ENCODE peak calls at places on chromosomes 4 and X, in five cellular contexts. P, G, T, M and J are unnamed samples.

GRCh38 chrX:68822641-68823410 is 6.0 kb upstream of the EFNB1 start:
- ATAC-seq in M (peak), G (peak), P (peak), T (peak), J (peak)

GRCh38 chrX:49257846-49258748 is 6.4 kb downstream of the FOXP3 start:
- ATAC-seq in T (no peak), P (no peak), G (no peak), M (no peak), J (no peak)

GRCh38 chr4:104616401-104616820 is 121.7 kb upstream of the CXXC4 start:
- ATAC-seq in M (no peak), P (no peak), G (no peak), T (no peak), J (peak)

GRCh38 chr4:23392860-23393458 is 496.9 kb downstream of the PPARGC1A start:
- ATAC-seq in M (no peak), P (no peak), G (no peak), T (peak), J (peak)

GRCh38 chrX:2934715-2935363 is 5.7 kb upstream of the ARSD start:
- ATAC-seq in G (no peak), P (no peak), M (peak), T (no peak), J (no peak)

GRCh38 chr4:2166253-2166652 is 75.7 kb downstream of the HAUS3 start:
- ATAC-seq in P (no peak), M (no peak), G (no peak), T (no peak), J (no peak)

GRCh38 chr4:184168406-184169019 is 49.2 kb downstream of the ENPP6 start:
- ATAC-seq in G (peak), T (peak), M (peak), P (peak), J (peak)

GRCh38 chr4:82097504-82097903 is 276.3 kb downstream of the HNRNPD start:
- ATAC-seq in G (no peak), T (no peak), P (no peak), M (peak), J (no peak)

GRCh38 chrX:48488034-48488433 is 12.0 kb downstream of the FTSJ1 start:
- ATAC-seq in M (no peak), T (no peak), P (peak), G (no peak), J (no peak)

GRCh38 chrX:47200385-47201150 is 6.9 kb downstream of the UBA1 start:
- ATAC-seq in G (peak), P (peak), M (no peak), T (peak), J (peak)

GRCh38 chr4:75924309-75924708 is 16.5 kb downstream of the NAAA start:
- ATAC-seq in T (no peak), P (no peak), G (no peak), M (no peak), J (no peak)

GRCh38 chr4:107974523-107974922 is 15.2 kb upstream of the HADH start:
- ATAC-seq in P (no peak), M (no peak), T (no peak), G (no peak), J (no peak)

GRCh38 chr4:184386271-184386781 is 88.0 kb downstream of the IRF2 start:
- ATAC-seq in P (no peak), G (no peak), M (peak), T (no peak), J (no peak)

GRCh38 chr4:40427138-40427537 is 92.0 kb downstream of the CHRNA9 start:
- ATAC-seq in M (no peak), G (no peak), T (no peak), P (no peak), J (no peak)

GRCh38 chr4:80322716-80323115 is 12.8 kb upstream of the CFAP299 start:
- ATAC-seq in M (peak), P (peak), G (no peak), T (no peak), J (no peak)

GRCh38 chrX:56248492-56248891 is 16.3 kb downstream of the KLF8 start:
- ATAC-seq in G (peak), T (peak), M (peak), P (peak), J (peak)

GRCh38 chr4:73662709-73663546 is 42.7 kb upstream of the RASSF6 start:
- ATAC-seq in G (peak), T (peak), P (peak), M (peak), J (no peak)

GRCh38 chr4:88144048-88144447 is 14.4 kb downstream of the ABCG2 start:
- ATAC-seq in P (peak), T (no peak), G (no peak), M (no peak), J (no peak)

GRCh38 chr4:68368566-68369473 is 18.9 kb upstream of the YTHDC1 start:
- ATAC-seq in M (no peak), T (no peak), P (peak), G (no peak), J (no peak)

GRCh38 chr4:7540216-7540615 is 105.5 kb upstream of the PSAPL1 start:
- ATAC-seq in M (no peak), P (peak), G (peak), T (no peak), J (no peak)

GRCh38 chr4:77156533-77156911 is 485 bp upstream of the CCNG2 start:
- ATAC-seq in P (peak), M (peak), T (peak), G (peak), J (peak)
- TF ChIP-seq POLR2AphosphoS5 in P (peak), M (no peak), T (no peak), G (peak), J (no peak)

GRCh38 chr4:164012396-164013027 is 518.0 kb downstream of the TMA16 start:
- ATAC-seq in M (no peak), T (peak), P (peak), G (peak), J (no peak)
- TF ChIP-seq CTCF in M (no peak), T (no peak), P (peak), G (peak), J (no peak)

DNA sequence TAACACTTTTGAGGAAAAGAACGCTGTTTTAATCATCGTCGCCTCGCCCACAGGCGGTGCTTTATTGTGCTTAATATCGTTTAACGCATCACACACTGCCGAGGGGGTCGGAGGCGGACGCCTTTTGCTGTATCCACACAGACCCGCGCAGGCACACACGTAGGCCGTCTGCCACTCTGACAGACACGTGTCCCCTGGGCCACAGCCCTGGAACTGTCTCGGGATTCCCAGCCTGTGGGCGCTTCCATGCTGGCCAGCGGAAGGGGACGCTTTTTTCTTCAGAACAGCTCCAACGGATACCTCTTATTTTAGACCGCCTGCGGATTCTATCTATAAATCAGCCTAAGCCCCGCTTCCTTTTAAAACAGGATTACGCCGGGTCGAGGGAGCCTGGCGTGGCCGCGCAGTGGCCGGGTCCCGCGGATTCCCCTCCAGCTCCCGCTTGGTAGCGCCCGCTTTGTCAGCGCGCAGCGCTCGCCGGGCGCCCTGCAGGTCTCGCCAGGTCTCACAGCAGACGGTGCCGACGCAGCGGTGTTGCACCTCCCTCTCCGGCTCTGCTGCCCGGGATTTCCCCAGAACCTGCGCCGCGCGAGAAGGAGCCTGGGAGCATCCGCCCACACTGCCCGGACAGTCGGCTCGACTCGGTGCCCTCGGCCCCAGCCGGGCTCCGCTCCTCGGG is at the start of gene NOCT:
- ATAC-seq in G (peak), T (peak), M (peak), P (peak), J (peak)
- TF ChIP-seq POLR2A in G (peak), T (peak), M (peak), P (peak), J (peak)

GRCh38 chrX:65745992-65746391 is 78.5 kb downstream of the MSN start:
- ATAC-seq in T (no peak), M (peak), P (no peak), G (no peak), J (no peak)
- TF ChIP-seq POLR2AphosphoS5 in T (no peak), M (no peak), P (no peak), G (no peak), J (no peak)

DNA sequence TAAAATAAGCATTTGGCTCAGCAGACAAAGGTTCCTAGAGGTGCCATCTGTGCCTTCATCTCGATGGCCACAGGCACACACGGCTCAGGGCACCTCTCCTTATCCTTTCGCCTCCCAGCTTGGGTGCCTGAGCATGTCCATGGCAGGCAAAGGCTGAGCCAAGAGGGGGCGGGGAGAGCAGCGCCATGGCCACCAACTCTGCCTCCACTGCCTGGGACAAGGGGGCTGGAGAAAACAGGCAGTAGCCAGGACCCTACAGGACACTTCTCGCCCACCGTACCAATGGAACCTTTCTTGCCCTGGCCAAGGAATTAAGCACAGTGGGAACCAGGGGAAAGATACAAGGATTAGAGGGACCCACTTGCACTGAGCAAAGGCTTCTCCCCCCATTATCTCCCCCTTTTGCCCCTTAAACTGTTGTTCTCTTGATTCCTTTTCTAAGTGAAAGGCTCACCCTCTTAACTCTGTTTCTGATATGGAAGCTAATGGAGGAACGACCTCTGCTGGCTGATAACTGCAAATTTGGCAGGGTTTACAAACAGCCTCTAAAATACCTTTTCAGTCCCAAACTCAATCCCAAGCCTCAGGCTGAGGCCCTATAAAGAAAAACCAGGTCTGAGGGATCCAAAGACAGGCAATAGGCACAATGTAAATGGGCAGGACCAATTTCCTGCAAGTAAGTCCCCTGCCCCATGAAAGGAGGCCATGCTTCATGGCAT is 335.2 kb downstream of the ADAM29 start:
- ATAC-seq in T (no peak), G (no peak), M (no peak), P (peak), J (no peak)
- TF ChIP-seq CTCF in T (no peak), G (no peak), M (no peak), P (peak), J (no peak)

GRCh38 chrX:140766024-140766611 is 56.6 kb downstream of the LINC00632 start:
- ATAC-seq in M (peak), G (peak), P (no peak), T (peak), J (no peak)

GRCh38 chrX:140767646-140768045 is 58.1 kb downstream of the LINC00632 start:
- ATAC-seq in M (no peak), G (no peak), T (no peak), P (no peak), J (no peak)

GRCh38 chrX:140765043-140765784 is 55.7 kb downstream of the LINC00632 start:
- ATAC-seq in G (no peak), T (peak), P (no peak), M (no peak), J (peak)

GRCh38 chrX:140762061-140762460 is 52.5 kb downstream of the LINC00632 start:
- ATAC-seq in M (peak), G (peak), T (peak), P (no peak), J (peak)

DNA sequence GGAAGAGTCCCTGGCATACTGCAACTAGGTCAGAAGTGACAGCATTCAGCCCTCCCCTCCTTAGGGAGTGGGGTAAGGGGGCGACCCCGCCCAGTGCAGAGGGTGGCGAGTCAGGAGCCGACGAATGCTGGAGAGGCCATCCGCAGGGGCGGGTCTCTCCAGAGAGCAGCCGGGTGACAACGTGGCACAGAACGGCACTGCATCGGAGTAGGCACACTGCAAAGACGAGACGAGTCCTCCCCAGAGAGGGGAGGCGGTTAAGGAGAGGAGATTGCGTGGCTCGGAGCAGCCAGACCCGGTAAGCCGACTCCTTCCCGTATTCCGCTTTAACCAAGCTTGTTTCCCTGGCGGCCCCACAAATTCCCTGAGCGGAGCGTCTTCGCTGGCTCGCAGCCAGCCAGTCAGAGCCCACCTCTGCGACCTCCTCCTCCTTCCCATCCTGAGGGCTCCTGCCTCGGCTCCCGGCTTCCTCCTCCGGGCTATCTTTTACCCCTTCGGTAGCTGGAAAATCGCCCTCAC is 54.9 kb downstream of the LINC00632 start:
- ATAC-seq in M (no peak), P (no peak), G (peak), T (peak), J (peak)
- TF ChIP-seq POLR2A in M (no peak), P (no peak), G (no peak), T (no peak), J (no peak)

GRCh38 chr4:118888666-118889312 is at the start of gene SYNPO2:
- ATAC-seq in M (peak), P (peak), T (peak), G (peak), J (peak)
- TF ChIP-seq POLR2AphosphoS5 in M (no peak), P (peak), T (no peak), G (no peak), J (peak)

DNA sequence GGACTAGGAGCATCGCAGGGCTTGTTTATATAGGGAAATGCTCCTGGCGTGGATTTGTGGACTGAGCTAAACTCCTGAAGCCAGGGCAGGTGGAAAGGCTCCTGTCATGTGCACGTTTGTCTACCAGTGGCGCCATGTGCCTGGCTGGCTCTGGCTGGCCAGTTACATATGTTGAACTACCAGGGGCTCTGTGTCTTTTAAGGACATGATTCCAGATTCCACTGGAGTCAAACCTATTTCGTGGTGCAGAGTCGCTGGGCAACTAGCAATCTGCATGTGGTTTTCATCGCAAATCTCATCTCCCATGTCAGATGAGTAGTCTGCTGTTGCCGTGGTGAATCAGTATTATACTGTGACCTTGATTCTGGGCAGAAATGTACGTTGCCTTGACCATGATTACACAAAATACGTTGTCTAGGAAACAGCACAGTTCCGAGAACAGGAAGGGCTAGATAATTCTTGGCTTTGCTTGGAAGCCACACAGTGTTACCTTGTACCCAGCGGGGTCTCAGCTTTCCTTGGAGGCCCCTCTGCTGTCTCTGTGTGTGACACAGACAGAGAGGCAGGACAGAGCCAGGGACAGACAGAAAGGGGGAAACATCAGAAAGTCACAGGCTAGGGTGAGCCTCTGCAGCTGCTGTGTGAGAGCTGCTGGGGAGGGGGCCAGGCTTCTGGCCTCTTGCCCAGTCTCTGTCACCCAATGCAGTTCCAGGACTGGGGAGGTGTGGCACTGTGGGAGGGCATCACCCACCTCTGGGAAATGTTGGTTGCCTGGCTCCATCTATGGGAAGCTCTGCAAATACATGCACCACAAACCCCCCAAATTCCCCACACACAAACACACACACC is 19.2 kb downstream of the PNMA6E start:
- ATAC-seq in T (peak), G (peak), P (no peak), M (peak), J (peak)
- TF ChIP-seq CTCF in T (no peak), G (peak), P (no peak), M (peak), J (no peak)